ENCODE peak calls at places on chromosomes 4 and X, in five cellular contexts. K, U, M, C and L are unnamed samples.

GRCh38 chrX:123475068-123475724 is 257.7 kb downstream of the THOC2 start:
- DNase-seq in U (peak; percentile 21), C (no peak), M (no peak), K (no peak), L (no peak)

GRCh38 chrX:17553451-17553850 is 178.5 kb downstream of the NHS start:
- DNase-seq in U (peak; percentile 22), C (no peak), K (no peak), M (no peak), L (no peak)

GRCh38 chrX:119726900-119727555 is 31.4 kb upstream of the SOWAHD start:
- DNase-seq in C (no peak), K (no peak), M (no peak), U (no peak), L (no peak)

GRCh38 chr4:76704133-76704881 is 193.6 kb downstream of the SOWAHB start:
- DNase-seq in M (no peak), U (no peak), C (no peak), K (no peak), L (no peak)

GRCh38 chr4:4852591-4853362 is 6.7 kb upstream of the MSX1 start:
- DNase-seq in C (no peak), U (no peak), K (no peak), M (peak; percentile 54), L (no peak)

GRCh38 chr4:145565328-145565727 is 53.9 kb upstream of the MMAA start:
- DNase-seq in C (no peak), K (no peak), U (no peak), M (no peak), L (no peak)

GRCh38 chr4:184370711-184371389 is 103.5 kb downstream of the IRF2 start:
- DNase-seq in C (no peak), M (no peak), U (peak; percentile 82), K (no peak), L (no peak)

GRCh38 chrX:78092296-78092695 is 11.8 kb upstream of the PGK1 start:
- DNase-seq in C (no peak), M (no peak), U (no peak), K (no peak), L (no peak)

GRCh38 chrX:1378306-1378758 is 13.6 kb downstream of the SLC25A6 start:
- DNase-seq in M (no peak), C (no peak), U (no peak), K (no peak), L (no peak)

GRCh38 chr4:104128031-104128849 is 366.5 kb downstream of the CXXC4 start:
- DNase-seq in C (no peak), M (no peak), K (no peak), U (no peak), L (no peak)

GRCh38 chrX:108396188-108396885 is 41.9 kb downstream of the COL4A6 start:
- DNase-seq in C (no peak), K (no peak), M (no peak), U (no peak), L (no peak)

GRCh38 chr4:61543976-61544375 is 343.9 kb downstream of the ADGRL3 start:
- DNase-seq in K (no peak), U (no peak), C (no peak), M (no peak), L (no peak)

GRCh38 chr4:89661490-89661889 is 175.5 kb downstream of the SNCA start:
- DNase-seq in K (no peak), U (peak; percentile 49), M (no peak), C (no peak), L (no peak)

GRCh38 chr4:139738846-139739613 is 73.4 kb downstream of the MGST2 start:
- DNase-seq in C (no peak), M (no peak), K (no peak), U (no peak), L (no peak)

GRCh38 chrX:65910899-65911298 is 129.0 kb downstream of the VSIG4 start:
- DNase-seq in C (no peak), M (no peak), U (no peak), K (no peak), L (no peak)

GRCh38 chrX:47507204-47507878 is 24.3 kb upstream of the ZNF41 start:
- DNase-seq in K (no peak), U (no peak), M (no peak), C (no peak), L (no peak)

GRCh38 chr4:79575709-79576479 is 167.9 kb upstream of the GK2 start:
- DNase-seq in U (no peak), K (no peak), C (no peak), M (peak; percentile 56), L (no peak)

DNA sequence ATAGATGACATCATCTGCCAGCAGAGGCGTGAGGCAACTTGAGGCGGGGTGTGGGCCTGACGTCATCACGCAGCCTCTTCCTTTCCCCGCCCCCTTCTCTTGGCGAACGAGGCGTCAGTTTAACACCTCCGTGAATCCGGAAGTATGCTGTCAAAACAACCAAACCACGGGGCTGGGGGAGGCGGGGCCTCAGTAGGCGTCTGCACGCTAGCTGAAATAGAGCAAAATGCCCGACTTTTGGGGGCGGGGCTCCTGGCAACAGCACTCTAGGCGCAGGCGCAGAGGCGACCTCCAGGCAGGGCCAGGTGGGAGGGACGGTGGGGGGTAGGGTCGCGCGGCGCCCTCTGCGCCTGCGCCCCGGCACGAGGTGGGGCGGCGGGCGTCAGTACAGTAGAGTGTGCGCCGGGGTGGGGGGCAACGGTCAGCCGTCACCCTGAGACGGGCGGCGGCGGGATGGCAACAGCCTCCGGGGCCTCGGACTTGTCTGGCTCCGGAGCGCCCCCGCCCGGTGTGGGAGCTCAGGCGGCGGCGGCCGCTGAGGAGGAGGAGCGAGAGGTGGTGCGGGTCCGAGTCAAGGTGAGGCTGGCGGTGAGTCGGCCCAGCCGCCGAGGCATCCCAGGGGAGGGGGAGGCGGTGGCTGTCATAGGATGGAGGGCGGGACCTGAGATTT is at the start of gene TBC1D25:
- DNase-seq in U (peak; percentile 88), M (peak; percentile 98), K (peak; percentile 84), C (peak; percentile 90), L (peak; percentile 91)
- TF ChIP-seq CTCF in U (peak; percentile 30), M (peak; percentile 29), K (no peak), C (peak; percentile 49), L (peak; percentile 33)

GRCh38 chrX:30144971-30145731 is 70.2 kb upstream of the MAGEB2 start:
- DNase-seq in U (no peak), M (no peak), C (no peak), K (no peak), L (no peak)

GRCh38 chrX:30144221-30144620 is 71.1 kb upstream of the MAGEB2 start:
- DNase-seq in C (no peak), U (no peak), M (no peak), K (no peak), L (no peak)

DNA sequence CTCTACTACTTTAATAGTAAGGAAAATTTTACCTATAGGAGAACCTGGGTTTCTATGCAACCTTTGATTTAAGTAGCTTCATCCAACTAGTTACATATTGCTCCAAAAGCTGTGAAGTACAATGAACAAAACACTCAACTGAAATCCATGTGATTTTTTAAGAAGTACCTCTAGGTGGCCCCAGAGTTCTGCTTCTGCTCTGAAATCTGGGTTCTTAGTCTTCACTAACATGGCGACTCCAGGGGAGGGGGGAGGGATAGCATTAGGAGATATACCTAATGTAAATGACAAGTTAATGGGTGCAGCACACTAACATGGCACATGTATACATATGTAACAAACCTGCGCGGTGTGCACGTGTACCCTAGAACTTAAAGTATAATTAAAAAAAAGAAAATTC is 73.4 kb upstream of the MAGEB2 start:
- DNase-seq in U (no peak), M (no peak), K (no peak), C (no peak), L (no peak)
- TF ChIP-seq CTCF in U (peak; percentile 50), M (no peak), K (no peak), C (peak; percentile 59), L (no peak)

GRCh38 chr4:29805245-29805644 is 914.9 kb upstream of the PCDH7 start:
- DNase-seq in C (no peak), U (no peak), K (no peak), M (no peak), L (no peak)
- TF ChIP-seq CTCF in C (peak; percentile 37), U (peak; percentile 54), K (no peak), M (no peak), L (no peak)

GRCh38 chr4:88659061-88659889 is 38.4 kb downstream of the NAP1L5 start:
- DNase-seq in K (no peak), C (no peak), U (peak; percentile 83), M (peak; percentile 50), L (no peak)
- TF ChIP-seq CTCF in K (no peak), C (peak; percentile 74), U (peak; percentile 94), M (peak; percentile 82), L (peak; percentile 39)